ENCODE peak calls at places on chromosomes 3 and 15, in six cellular contexts. Q is WTC11, M is mucosa of descending colon, B is naive B cell, V is foreskin fibroblast, Z is Calu3. O is an unnamed sample.

GRCh38 chr3:122498152-122498551 is 16.6 kb downstream of the KPNA1 start:
- DNase-seq in Q (no peak), M (no peak), B (no peak), V (no peak), Z (no peak), O (no peak)

GRCh38 chr3:113685956-113686721 is 10.3 kb downstream of the USF3 start:
- DNase-seq in Q (peak; percentile 23), M (no peak), B (no peak), V (peak; percentile 57), Z (no peak), O (no peak)

GRCh38 chr15:51117270-51117669 is 22.6 kb upstream of the TNFAIP8L3 start:
- DNase-seq in Q (no peak), M (no peak), B (no peak), V (peak; percentile 44), Z (no peak), O (no peak)

GRCh38 chr3:108428580-108428979 is 81.8 kb downstream of the MYH15 start:
- DNase-seq in Q (no peak), M (no peak), B (no peak), V (no peak), Z (no peak), O (no peak)

GRCh38 chr15:40873625-40874561 is at the start of gene RHOV:
- DNase-seq in Q (peak; percentile 89), M (peak; percentile 87), B (peak; percentile 47), V (peak; percentile 71), Z (peak; percentile 87), O (peak; percentile 94)

GRCh38 chr3:37223084-37223975 is 48.9 kb upstream of the LRRFIP2 start:
- DNase-seq in Q (no peak), M (no peak), B (no peak), V (peak; percentile 67), Z (peak; percentile 45), O (no peak)

GRCh38 chr3:197317250-197317963 is 19.0 kb upstream of the DLG1 start:
- DNase-seq in Q (no peak), M (no peak), B (no peak), V (peak; percentile 91), Z (no peak), O (no peak)

GRCh38 chr15:82585072-82585471 is 44.8 kb upstream of the RPS17 start:
- DNase-seq in Q (no peak), M (no peak), B (no peak), V (peak; percentile 15), Z (no peak), O (no peak)

GRCh38 chr15:35305906-35306305 is 220.8 kb upstream of the NANOGP8 start:
- DNase-seq in Q (no peak), M (no peak), B (no peak), V (peak; percentile 67), Z (no peak), O (no peak)

GRCh38 chr3:38579146-38579545 is 70.3 kb downstream of the SCN5A start:
- DNase-seq in Q (peak; percentile 52), M (no peak), B (no peak), V (peak; percentile 61), Z (peak; percentile 30), O (peak; percentile 72)

GRCh38 chr3:177190701-177191100 is 6.6 kb downstream of the TBL1XR1 start:
- DNase-seq in Q (no peak), M (no peak), B (no peak), V (no peak), Z (no peak), O (no peak)

GRCh38 chr3:52132930-52133329 is 21.3 kb downstream of the POC1A start:
- DNase-seq in Q (no peak), M (no peak), B (no peak), V (no peak), Z (no peak), O (no peak)

GRCh38 chr3:127217594-127218456 is 24.9 kb downstream of the PRR23E start:
- DNase-seq in Q (no peak), M (no peak), B (no peak), V (peak; percentile 42), Z (no peak), O (no peak)

GRCh38 chr15:68597581-68597980 is 18.8 kb downstream of the CORO2B start:
- DNase-seq in Q (no peak), M (no peak), B (no peak), V (no peak), Z (no peak), O (no peak)

GRCh38 chr3:16978234-16978920 is 93.6 kb downstream of the PLCL2 start:
- DNase-seq in Q (no peak), M (no peak), B (no peak), V (peak; percentile 70), Z (no peak), O (no peak)

GRCh38 chr3:15728766-15729165 is 69.0 kb downstream of the ANKRD28 start:
- DNase-seq in Q (no peak), M (no peak), B (no peak), V (peak; percentile 29), Z (no peak), O (no peak)

GRCh38 chr15:101178414-101178813 is 73.4 kb downstream of the CHSY1 start:
- DNase-seq in Q (no peak), M (no peak), B (no peak), V (no peak), Z (no peak), O (no peak)

GRCh38 chr15:63587527-63587926 is 9.7 kb upstream of the FBXL22 start:
- DNase-seq in Q (no peak), M (no peak), B (no peak), V (peak; percentile 69), Z (no peak), O (no peak)

GRCh38 chr3:29285356-29286070 is 4.6 kb downstream of the RBMS3 start:
- DNase-seq in Q (no peak), M (no peak), B (no peak), V (peak; percentile 53), Z (no peak), O (no peak)

O was measured in H9.